ENCODE peak calls at places on chromosomes 13 and 19, in six cellular contexts. Q is fibroblast of lung, H is PC-9, O is lung, C is psoas muscle, U is tibial nerve. X is an unnamed sample. For H3K9me3, the result is how much of the 10 kb centered on the place peaks cover.

GRCh38 chr13:97262058-97262457 is 39.9 kb downstream of the MBNL2 start:
- DNase-seq in Q (no peak), H (no peak), O (no peak), C (no peak), U (no peak), X (no peak)

GRCh38 chr19:17090501-17091074 is 15.0 kb downstream of the MYO9B start:
- DNase-seq in Q (peak), H (no peak), O (no peak), C (no peak), U (no peak), X (no peak)

GRCh38 chr13:113493315-113493951 is 2.9 kb upstream of the DCUN1D2 start:
- DNase-seq in Q (peak), H (peak), O (no peak), C (no peak), U (no peak), X (no peak)

GRCh38 chr19:15935167-15935702 is 906 bp upstream of the CYP4F11 start:
- DNase-seq in Q (no peak), H (no peak), O (no peak), C (no peak), U (no peak), X (no peak)

GRCh38 chr19:48926909-48927308 is 6.6 kb upstream of the DHDH start:
- DNase-seq in Q (peak), H (peak), O (peak), C (no peak), U (peak), X (no peak)

GRCh38 chr19:47848871-47849473 is 10.1 kb upstream of the TPRX2 start:
- DNase-seq in Q (no peak), H (no peak), O (no peak), C (no peak), U (no peak), X (no peak)

GRCh38 chr13:34466301-34466700 is 475.8 kb upstream of the NBEA start:
- DNase-seq in Q (no peak), H (no peak), O (no peak), C (no peak), U (no peak), X (no peak)

GRCh38 chr13:109840893-109841287 is 54.5 kb upstream of the IRS2 start:
- DNase-seq in Q (no peak), H (no peak), O (no peak), C (no peak), U (no peak), X (no peak)

GRCh38 chr19:35332817-35333216 is 3.8 kb downstream of the CD22 start:
- DNase-seq in Q (no peak), H (no peak), O (no peak), C (no peak), U (no peak), X (peak)

GRCh38 chr19:805600-806550 is 8.6 kb downstream of the PTBP1 start:
- DNase-seq in Q (no peak), H (no peak), O (no peak), C (no peak), U (no peak), X (no peak)

GRCh38 chr19:51690359-51691121 is 2.6 kb upstream of the SPACA6 start:
- DNase-seq in Q (peak), H (peak), O (peak), C (peak), U (peak), X (peak)

GRCh38 chr13:24267283-24267682 is 42.1 kb upstream of the C1QTNF9 start:
- DNase-seq in Q (peak), H (no peak), O (no peak), C (no peak), U (no peak), X (no peak)

GRCh38 chr13:110263906-110264305 is 43.1 kb downstream of the COL4A1 start:
- DNase-seq in Q (no peak), H (no peak), O (no peak), C (peak), U (no peak), X (no peak)

GRCh38 chr19:38918526-38918925 is 6.5 kb upstream of the CCER2 start:
- DNase-seq in Q (no peak), H (no peak), O (no peak), C (no peak), U (no peak), X (no peak)

GRCh38 chr19:907183-907853 is 5.7 kb downstream of the R3HDM4 start:
- DNase-seq in Q (no peak), H (no peak), O (no peak), C (peak), U (no peak), X (peak)

GRCh38 chr19:41821003-41821735 is 23.3 kb downstream of the LYPD4 start:
- DNase-seq in Q (peak), H (peak), O (peak), C (no peak), U (no peak), X (peak)

GRCh38 chr19:46609511-46610412 is 8.6 kb downstream of the CALM3 start:
- DNase-seq in Q (no peak), H (no peak), O (no peak), C (peak), U (no peak), X (no peak)

GRCh38 chr19:48698046-48698445 is 2.3 kb downstream of the FUT2 start:
- DNase-seq in Q (peak), H (no peak), O (peak), C (no peak), U (no peak), X (no peak)

GRCh38 chr19:49465371-49465770 is 8.6 kb upstream of the FLT3LG start:
- DNase-seq in Q (no peak), H (no peak), O (no peak), C (no peak), U (no peak), X (no peak)

GRCh38 chr19:49744946-49745381 is 18.1 kb downstream of the TSKS start:
- DNase-seq in Q (no peak), H (no peak), O (no peak), C (no peak), U (no peak), X (no peak)

GRCh38 chr13:94157705-94158218 is 321.7 kb downstream of the DCT start:
- DNase-seq in Q (no peak), H (no peak), O (no peak), C (no peak), U (peak), X (no peak)

GRCh38 chr19:37725181-37725580 is 5.6 kb upstream of the ZNF607 start:
- DNase-seq in Q (no peak), H (no peak), O (no peak), C (no peak), U (no peak), X (no peak)

GRCh38 chr19:37718357-37718756 is 1.2 kb downstream of the ZNF607 start:
- DNase-seq in Q (no peak), H (no peak), O (no peak), C (no peak), U (no peak), X (no peak)

GRCh38 chr19:37719111-37719926 is at the start of gene ZNF607:
- DNase-seq in Q (peak), H (peak), O (peak), C (peak), U (peak), X (peak)

GRCh38 chr19:37716140-37716539 is 3.4 kb downstream of the ZNF607 start:
- DNase-seq in Q (no peak), H (no peak), O (no peak), C (no peak), U (no peak), X (no peak)

GRCh38 chr19:37719927-37720265 is 335 bp upstream of the ZNF607 start:
- DNase-seq in Q (no peak), H (no peak), O (no peak), C (no peak), U (no peak), X (no peak)
- TF ChIP-seq CTCF in Q (no peak), H (peak), O (no peak), C (no peak), U (no peak), X (no peak)

GRCh38 chr19:2852598-2852997 is 11.3 kb downstream of the ZNF555 start:
- DNase-seq in Q (no peak), H (no peak), O (no peak), C (no peak), U (no peak), X (no peak)

GRCh38 chr19:2856457-2857055 is 10.6 kb upstream of the ZNF556 start:
- DNase-seq in Q (no peak), H (no peak), O (no peak), C (no peak), U (no peak), X (no peak)

GRCh38 chr19:2858864-2859263 is 8.3 kb upstream of the ZNF556 start:
- DNase-seq in Q (no peak), H (no peak), O (no peak), C (no peak), U (no peak), X (no peak)

GRCh38 chr19:2853015-2853606 is 11.8 kb downstream of the ZNF555 start:
- DNase-seq in Q (no peak), H (no peak), O (no peak), C (no peak), U (no peak), X (no peak)

DNA sequence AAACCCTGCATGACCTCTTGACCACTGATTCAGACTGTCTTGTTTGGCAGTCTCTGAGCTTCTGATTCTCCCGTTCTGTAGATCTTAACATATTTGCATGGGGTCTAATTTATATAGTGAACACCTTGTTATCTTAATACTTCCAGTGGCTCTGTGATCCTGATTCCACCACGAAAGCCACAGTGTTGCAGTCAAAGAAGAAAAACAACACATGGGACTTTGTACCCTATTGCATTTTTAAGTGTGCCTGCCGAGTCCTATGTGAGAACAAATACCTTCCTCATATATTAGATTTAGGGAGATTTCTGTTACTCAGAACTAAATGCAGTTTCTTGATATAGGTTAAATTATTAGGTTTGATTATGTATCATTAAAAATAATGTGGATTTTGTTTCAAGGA is 12.3 kb upstream of the ZNF556 start:
- DNase-seq in Q (no peak), H (no peak), O (no peak), C (no peak), U (no peak), X (no peak)
- H3K9me3 ChIP-seq in Q (under half), H (under half), O (under half), C (half or more), U (half or more), X (under half)

GRCh38 chr19:5542665-5543064 is 25.1 kb downstream of the TINCR start:
- DNase-seq in Q (no peak), H (no peak), O (no peak), C (no peak), U (no peak), X (no peak)
- TF ChIP-seq CTCF in Q (no peak), H (no peak), O (no peak), C (no peak), U (no peak), X (no peak)

GRCh38 chr19:11684987-11685675 is 53.6 kb downstream of the ZNF823 start:
- DNase-seq in Q (no peak), H (no peak), O (no peak), C (no peak), U (no peak), X (no peak)

GRCh38 chr19:11680689-11681302 is 58.0 kb downstream of the ZNF823 start:
- DNase-seq in Q (no peak), H (no peak), O (no peak), C (no peak), U (no peak), X (no peak)

DNA sequence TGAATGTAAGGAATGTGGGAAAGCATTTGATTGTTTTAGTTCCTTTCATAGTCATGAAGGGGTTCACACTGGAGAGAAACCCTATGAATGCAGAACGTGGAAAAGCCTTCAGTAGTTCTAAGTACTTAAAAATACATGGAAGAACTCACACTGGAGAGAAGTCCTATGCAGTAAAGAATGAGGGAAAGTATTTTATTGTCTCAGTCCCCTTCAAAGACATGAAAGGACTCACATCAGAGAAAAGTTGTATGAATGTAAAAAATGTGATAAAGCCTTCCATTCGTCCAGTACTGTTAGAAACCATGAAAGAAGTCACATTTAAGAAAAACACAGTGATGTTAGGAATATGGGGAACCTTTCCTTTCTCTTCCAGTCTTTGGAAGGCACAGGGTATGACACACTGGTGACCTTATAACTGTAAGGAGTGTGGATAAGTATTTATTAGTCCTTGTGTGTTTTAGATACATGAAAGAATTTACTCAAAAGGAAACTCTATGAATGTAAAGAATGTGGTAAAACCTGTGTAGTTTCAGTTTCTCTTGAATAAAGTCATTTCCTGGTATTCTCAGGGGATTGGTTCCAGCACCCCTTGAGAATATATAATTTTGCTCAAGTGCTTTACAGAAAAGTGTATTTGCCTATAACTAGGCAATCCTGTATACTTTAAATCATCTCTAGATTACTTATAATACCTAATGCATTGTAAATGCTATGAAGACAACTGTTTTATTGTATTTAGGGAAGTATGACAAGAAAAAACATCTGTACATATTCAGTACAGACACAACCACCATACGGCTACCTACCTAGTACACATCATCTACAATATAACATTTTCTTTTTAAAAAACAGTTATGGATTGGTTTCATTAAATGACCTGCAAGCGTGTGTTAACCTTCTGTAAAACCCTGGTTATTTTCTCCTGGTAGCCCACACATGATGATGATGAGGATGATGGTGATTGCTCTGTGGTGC is 52.8 kb downstream of the ZNF823 start:
- DNase-seq in Q (no peak), H (peak), O (no peak), C (no peak), U (no peak), X (no peak)
- H3K9me3 ChIP-seq in Q (under half), H (half or more), O (under half), C (under half), U (under half), X (under half)

GRCh38 chr19:8244442-8244841 is 35.3 kb downstream of the CERS4 start:
- DNase-seq in Q (no peak), H (no peak), O (no peak), C (no peak), U (no peak), X (no peak)
- TF ChIP-seq CTCF in Q (no peak), H (no peak), O (no peak), C (no peak), U (no peak), X (no peak)

DNA sequence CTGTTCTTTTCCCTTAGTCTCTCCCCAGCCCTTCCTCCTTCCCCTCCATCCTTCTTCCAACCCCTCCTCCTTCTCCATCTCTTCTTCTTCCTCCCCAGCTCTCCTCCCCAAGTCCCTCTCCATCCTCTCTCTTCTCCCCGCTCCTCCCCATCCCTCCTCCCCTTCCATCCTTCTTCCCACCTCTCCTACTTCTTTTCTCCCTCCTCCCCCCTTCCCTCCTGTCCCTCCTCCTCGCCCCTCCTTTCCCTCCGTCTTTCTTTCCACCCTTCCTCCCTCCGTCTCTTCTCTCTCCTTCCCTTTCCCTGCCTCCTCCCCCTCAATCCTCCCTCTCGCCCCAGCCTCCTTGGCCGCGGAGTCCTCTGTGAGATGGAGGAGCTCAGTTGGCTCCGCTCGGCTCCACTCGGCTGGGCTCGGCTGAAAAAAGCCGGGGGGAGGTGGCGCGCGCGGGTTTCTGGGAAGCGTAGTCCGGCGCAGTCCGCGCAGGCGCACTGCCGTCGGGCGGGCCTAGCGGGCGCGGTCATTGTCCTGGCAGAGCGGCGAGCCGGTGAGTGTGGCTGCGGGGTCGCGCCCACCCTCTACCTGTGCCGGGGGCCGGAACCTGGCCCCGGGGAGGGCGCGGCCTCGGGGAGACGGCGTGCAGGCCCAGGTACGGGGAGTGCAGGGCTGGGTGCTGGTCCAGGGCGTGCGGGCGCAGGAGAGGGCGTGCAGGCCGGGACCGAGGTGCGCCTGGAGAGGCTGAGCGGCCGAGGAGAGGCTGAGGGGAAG is at the start of gene ZNF71:
- DNase-seq in Q (peak), H (peak), O (peak), C (peak), U (peak), X (peak)
- H3K9me3 ChIP-seq in Q (under half), H (under half), O (under half), C (half or more), U (under half), X (under half)

DNA sequence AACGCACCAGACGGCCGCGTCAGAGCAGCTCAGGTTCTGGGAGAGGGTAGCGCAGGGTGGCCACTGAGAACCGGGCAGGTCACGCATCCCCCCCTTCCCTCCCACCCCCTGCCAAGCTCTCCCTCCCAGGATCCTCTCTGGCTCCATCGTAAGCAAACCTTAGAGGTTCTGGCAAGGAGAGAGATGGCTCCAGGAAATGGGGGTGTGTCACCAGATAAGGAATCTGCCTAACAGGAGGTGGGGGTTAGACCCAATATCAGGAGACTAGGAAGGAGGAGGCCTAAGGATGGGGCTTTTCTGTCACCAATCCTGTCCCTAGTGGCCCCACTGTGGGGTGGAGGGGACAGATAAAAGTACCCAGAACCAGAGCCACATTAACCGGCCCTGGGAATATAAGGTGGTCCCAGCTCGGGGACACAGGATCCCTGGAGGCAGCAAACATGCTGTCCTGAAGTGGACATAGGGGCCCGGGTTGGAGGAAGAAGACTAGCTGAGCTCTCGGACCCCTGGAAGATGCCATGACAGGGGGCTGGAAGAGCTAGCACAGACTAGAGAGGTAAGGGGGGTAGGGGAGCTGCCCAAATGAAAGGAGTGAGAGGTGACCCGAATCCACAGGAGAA is 1.9 kb downstream of the PPP1R12C start:
- DNase-seq in Q (peak), H (no peak), O (no peak), C (peak), U (no peak), X (no peak)
- TF ChIP-seq CTCF in Q (no peak), H (no peak), O (no peak), C (no peak), U (no peak), X (no peak)

GRCh38 chr19:19826875-19827274 is 5.3 kb upstream of the ZNF506 start:
- DNase-seq in Q (no peak), H (no peak), O (no peak), C (no peak), U (no peak), X (no peak)
- H3K9me3 ChIP-seq in Q (under half), H (under half), O (under half), C (under half), U (under half), X (under half)

X was measured in CD8-positive, alpha-beta T cell.